ENCODE peak calls at places on chromosomes 4 and X, in seven cellular contexts. O is Ammon's horn, N is H1, B is GM23248, M is NCI-H1694, J is IMR-90, V is GM10248. Q is an unnamed sample.

GRCh38 chr4:110840221-110840654 is 217.4 kb upstream of the PITX2 start:
- DNase-seq in V (no peak), N (no peak), O (no peak), M (no peak), J (peak), B (peak), Q (no peak)

GRCh38 chr4:46179356-46179755 is 55.5 kb upstream of the GABRG1 start:
- DNase-seq in N (no peak), V (no peak), J (no peak), O (no peak), B (no peak), M (no peak), Q (no peak)

GRCh38 chr4:30882995-30883675 is 163.0 kb downstream of the PCDH7 start:
- DNase-seq in O (no peak), N (no peak), V (no peak), J (peak), B (no peak), M (no peak), Q (no peak)

GRCh38 chr4:126851391-126851790 is 781.4 kb upstream of the INTU start:
- DNase-seq in N (no peak), B (peak), M (no peak), V (no peak), O (no peak), J (peak), Q (no peak)

GRCh38 chr4:109820563-109820962 is 5.0 kb downstream of the GAR1 start:
- DNase-seq in V (no peak), M (no peak), B (peak), J (no peak), O (peak), N (no peak), Q (no peak)

GRCh38 chrX:154595559-154595958 is 10.6 kb downstream of the CTAG1A start:
- DNase-seq in V (no peak), B (no peak), M (no peak), J (no peak), N (no peak), O (no peak), Q (no peak)

GRCh38 chr4:123298798-123299197 is 97.8 kb upstream of the SPRY1 start:
- DNase-seq in B (peak), M (no peak), V (no peak), N (no peak), J (no peak), O (no peak), Q (no peak)

GRCh38 chr4:66927937-66928336 is 617.4 kb downstream of the CENPC start:
- DNase-seq in O (peak), M (peak), B (no peak), V (no peak), N (no peak), J (no peak), Q (no peak)

GRCh38 chr4:132557660-132558059 is 591.4 kb upstream of the PCDH10 start:
- DNase-seq in O (no peak), V (no peak), M (no peak), N (no peak), B (no peak), J (no peak), Q (no peak)

GRCh38 chr4:38591617-38592337 is 72.2 kb upstream of the KLF3 start:
- DNase-seq in V (no peak), O (no peak), M (no peak), B (peak), N (no peak), J (no peak), Q (no peak)

GRCh38 chrX:149641832-149642231 is 10.2 kb upstream of the TMEM185A start:
- DNase-seq in V (no peak), O (no peak), N (no peak), J (no peak), B (peak), M (no peak), Q (no peak)

GRCh38 chr4:6095023-6095817 is 77.0 kb upstream of the C4orf50 start:
- DNase-seq in N (no peak), M (no peak), O (peak), B (peak), J (peak), V (no peak), Q (no peak)

Q was measured in CD14-positive monocyte.